ENCODE peak calls at places on chromosome 6, in nine cellular contexts. One of them, this sample, is unnamed.
A peak's percentile ranks its signal among the peaks of the same experiment; 100 is the strongest.

GRCh38 chr6:125300992-125301434 is 754 bp downstream of the HDDC2 start:
- DNase-seq in Peyer's patch: no peak
- DNase-seq in fibroblast of mammary gland: peak; percentile 29
- DNase-seq in IMR-90: peak; percentile 51
- DNase-seq in astrocyte of the spinal cord: peak; percentile 59
- DNase-seq in fibroblast of pulmonary artery: peak; percentile 50
- DNase-seq in GM23248: peak; percentile 62
- DNase-seq in psoas muscle: no peak
- DNase-seq in trophoblast cell: peak; percentile 42
- DNase-seq in this sample: no peak

GRCh38 chr6:123309130-123309529 is 313.1 kb downstream of the CLVS2 start:
- DNase-seq in Peyer's patch: no peak
- DNase-seq in fibroblast of mammary gland: no peak
- DNase-seq in IMR-90: no peak
- DNase-seq in astrocyte of the spinal cord: no peak
- DNase-seq in fibroblast of pulmonary artery: no peak
- DNase-seq in GM23248: no peak
- DNase-seq in psoas muscle: no peak
- DNase-seq in trophoblast cell: no peak
- DNase-seq in this sample: no peak

GRCh38 chr6:139346392-139346791 is 28.1 kb downstream of the CITED2 start:
- DNase-seq in Peyer's patch: no peak
- DNase-seq in fibroblast of mammary gland: no peak
- DNase-seq in IMR-90: no peak
- DNase-seq in astrocyte of the spinal cord: no peak
- DNase-seq in fibroblast of pulmonary artery: no peak
- DNase-seq in GM23248: no peak
- DNase-seq in psoas muscle: no peak
- DNase-seq in trophoblast cell: no peak
- DNase-seq in this sample: no peak

GRCh38 chr6:73051147-73051546 is 174.1 kb downstream of the KHDC1L start:
- DNase-seq in Peyer's patch: no peak
- DNase-seq in fibroblast of mammary gland: no peak
- DNase-seq in IMR-90: no peak
- DNase-seq in astrocyte of the spinal cord: no peak
- DNase-seq in fibroblast of pulmonary artery: no peak
- DNase-seq in GM23248: no peak
- DNase-seq in psoas muscle: no peak
- DNase-seq in trophoblast cell: no peak
- DNase-seq in this sample: no peak

GRCh38 chr6:143822584-143823024 is 20.5 kb upstream of the LTV1 start:
- DNase-seq in Peyer's patch: no peak
- DNase-seq in fibroblast of mammary gland: peak; percentile 15
- DNase-seq in IMR-90: peak; percentile 35
- DNase-seq in astrocyte of the spinal cord: peak; percentile 45
- DNase-seq in fibroblast of pulmonary artery: peak; percentile 72
- DNase-seq in GM23248: peak; percentile 37
- DNase-seq in psoas muscle: no peak
- DNase-seq in trophoblast cell: peak; percentile 66
- DNase-seq in this sample: no peak

GRCh38 chr6:41546475-41546865 is 289 bp downstream of the FOXP4 start:
- DNase-seq in Peyer's patch: no peak
- DNase-seq in fibroblast of mammary gland: peak; percentile 31
- DNase-seq in IMR-90: no peak
- DNase-seq in astrocyte of the spinal cord: no peak
- DNase-seq in fibroblast of pulmonary artery: no peak
- DNase-seq in GM23248: peak; percentile 66
- DNase-seq in psoas muscle: no peak
- DNase-seq in trophoblast cell: no peak
- DNase-seq in this sample: no peak

GRCh38 chr6:128351255-128351514 is 169.2 kb downstream of the PTPRK start:
- DNase-seq in Peyer's patch: no peak
- DNase-seq in fibroblast of mammary gland: no peak
- DNase-seq in IMR-90: no peak
- DNase-seq in astrocyte of the spinal cord: no peak
- DNase-seq in fibroblast of pulmonary artery: no peak
- DNase-seq in GM23248: no peak
- DNase-seq in psoas muscle: no peak
- DNase-seq in trophoblast cell: no peak
- DNase-seq in this sample: no peak

GRCh38 chr6:6230286-6230685 is 90.2 kb downstream of the F13A1 start:
- DNase-seq in Peyer's patch: peak; percentile 84
- DNase-seq in fibroblast of mammary gland: no peak
- DNase-seq in IMR-90: no peak
- DNase-seq in astrocyte of the spinal cord: no peak
- DNase-seq in fibroblast of pulmonary artery: no peak
- DNase-seq in GM23248: no peak
- DNase-seq in psoas muscle: no peak
- DNase-seq in trophoblast cell: no peak
- DNase-seq in this sample: no peak

GRCh38 chr6:19988555-19988954 is 151.4 kb downstream of the ID4 start:
- DNase-seq in Peyer's patch: no peak
- DNase-seq in fibroblast of mammary gland: peak; percentile 15
- DNase-seq in IMR-90: peak; percentile 9
- DNase-seq in astrocyte of the spinal cord: peak; percentile 3
- DNase-seq in fibroblast of pulmonary artery: peak; percentile 31
- DNase-seq in GM23248: peak; percentile 52
- DNase-seq in psoas muscle: no peak
- DNase-seq in trophoblast cell: peak; percentile 28
- DNase-seq in this sample: no peak

GRCh38 chr6:124066995-124067552 is 263.4 kb downstream of the NKAIN2 start:
- DNase-seq in Peyer's patch: no peak
- DNase-seq in fibroblast of mammary gland: no peak
- DNase-seq in IMR-90: no peak
- DNase-seq in astrocyte of the spinal cord: peak; percentile 20
- DNase-seq in fibroblast of pulmonary artery: no peak
- DNase-seq in GM23248: no peak
- DNase-seq in psoas muscle: no peak
- DNase-seq in trophoblast cell: no peak
- DNase-seq in this sample: no peak

GRCh38 chr6:161372422-161372793 is 98.5 kb upstream of the AGPAT4 start:
- DNase-seq in Peyer's patch: no peak
- DNase-seq in fibroblast of mammary gland: no peak
- DNase-seq in IMR-90: no peak
- DNase-seq in astrocyte of the spinal cord: no peak
- DNase-seq in fibroblast of pulmonary artery: no peak
- DNase-seq in GM23248: no peak
- DNase-seq in psoas muscle: no peak
- DNase-seq in trophoblast cell: peak; percentile 30
- DNase-seq in this sample: no peak

GRCh38 chr6:139925894-139926641 is 551.6 kb upstream of the CITED2 start:
- DNase-seq in Peyer's patch: peak; percentile 54
- DNase-seq in fibroblast of mammary gland: peak; percentile 98
- DNase-seq in IMR-90: peak; percentile 95
- DNase-seq in astrocyte of the spinal cord: peak; percentile 90
- DNase-seq in fibroblast of pulmonary artery: peak; percentile 65
- DNase-seq in GM23248: no peak
- DNase-seq in psoas muscle: no peak
- DNase-seq in trophoblast cell: peak; percentile 33
- DNase-seq in this sample: no peak

DNA sequence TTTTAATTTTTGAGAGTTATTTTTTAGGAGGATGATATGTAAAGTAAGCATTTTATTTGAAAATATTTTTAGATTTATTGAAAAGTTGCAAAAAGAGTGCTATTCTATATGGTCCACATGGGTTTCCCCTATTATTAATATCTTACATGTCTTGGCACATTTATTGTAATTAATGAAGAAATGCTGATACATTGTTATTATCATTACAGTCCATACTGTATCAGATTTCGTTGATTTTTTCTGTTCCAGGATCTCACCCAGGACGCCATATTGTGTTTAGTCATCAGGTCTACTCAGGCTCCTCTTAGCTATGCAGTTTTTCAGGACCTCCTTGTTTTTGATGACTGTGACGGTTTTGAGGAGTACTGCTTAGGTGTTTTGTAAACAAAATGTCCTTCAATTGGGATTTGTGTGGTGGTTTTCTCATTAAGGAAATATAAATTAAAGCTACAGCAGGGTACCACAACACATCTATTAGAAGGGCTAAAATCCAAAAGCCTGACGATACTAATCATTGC is 281.0 kb downstream of the SAMD5 start:
- DNase-seq in Peyer's patch: no peak
- DNase-seq in fibroblast of mammary gland: no peak
- DNase-seq in IMR-90: no peak
- DNase-seq in astrocyte of the spinal cord: no peak
- DNase-seq in fibroblast of pulmonary artery: no peak
- DNase-seq in GM23248: no peak
- DNase-seq in psoas muscle: no peak
- DNase-seq in trophoblast cell: peak; percentile 38
- DNase-seq in this sample: no peak
- H3K4me3 ChIP-seq in Peyer's patch: no peak overlapping the region
- H3K4me3 ChIP-seq in fibroblast of mammary gland: no peak overlapping the region
- H3K4me3 ChIP-seq in IMR-90: no peak overlapping the region
- H3K4me3 ChIP-seq in astrocyte of the spinal cord: no peak overlapping the region
- H3K4me3 ChIP-seq in fibroblast of pulmonary artery: no peak overlapping the region
- H3K4me3 ChIP-seq in GM23248: no peak overlapping the region
- H3K4me3 ChIP-seq in psoas muscle: no peak overlapping the region
- H3K4me3 ChIP-seq in trophoblast cell: no peak overlapping the region
- H3K4me3 ChIP-seq in this sample: no peak overlapping the region

GRCh38 chr6:132364249-132364648 is 37.0 kb downstream of the MOXD1 start:
- DNase-seq in Peyer's patch: no peak
- DNase-seq in fibroblast of mammary gland: no peak
- DNase-seq in IMR-90: no peak
- DNase-seq in astrocyte of the spinal cord: no peak
- DNase-seq in fibroblast of pulmonary artery: peak; percentile 18
- DNase-seq in GM23248: no peak
- DNase-seq in psoas muscle: no peak
- DNase-seq in trophoblast cell: no peak
- DNase-seq in this sample: no peak

GRCh38 chr6:132368916-132369481 is 32.3 kb downstream of the MOXD1 start:
- DNase-seq in Peyer's patch: no peak
- DNase-seq in fibroblast of mammary gland: no peak
- DNase-seq in IMR-90: no peak
- DNase-seq in astrocyte of the spinal cord: no peak
- DNase-seq in fibroblast of pulmonary artery: no peak
- DNase-seq in GM23248: peak; percentile 38
- DNase-seq in psoas muscle: no peak
- DNase-seq in trophoblast cell: peak; percentile 59
- DNase-seq in this sample: no peak

GRCh38 chr6:132364675-132365074 is 36.6 kb downstream of the MOXD1 start:
- DNase-seq in Peyer's patch: no peak
- DNase-seq in fibroblast of mammary gland: no peak
- DNase-seq in IMR-90: no peak
- DNase-seq in astrocyte of the spinal cord: no peak
- DNase-seq in fibroblast of pulmonary artery: no peak
- DNase-seq in GM23248: no peak
- DNase-seq in psoas muscle: no peak
- DNase-seq in trophoblast cell: no peak
- DNase-seq in this sample: no peak

GRCh38 chr6:132365319-132365907 is 35.9 kb downstream of the MOXD1 start:
- DNase-seq in Peyer's patch: no peak
- DNase-seq in fibroblast of mammary gland: no peak
- DNase-seq in IMR-90: no peak
- DNase-seq in astrocyte of the spinal cord: peak; percentile 48
- DNase-seq in fibroblast of pulmonary artery: no peak
- DNase-seq in GM23248: no peak
- DNase-seq in psoas muscle: no peak
- DNase-seq in trophoblast cell: no peak
- DNase-seq in this sample: no peak

DNA sequence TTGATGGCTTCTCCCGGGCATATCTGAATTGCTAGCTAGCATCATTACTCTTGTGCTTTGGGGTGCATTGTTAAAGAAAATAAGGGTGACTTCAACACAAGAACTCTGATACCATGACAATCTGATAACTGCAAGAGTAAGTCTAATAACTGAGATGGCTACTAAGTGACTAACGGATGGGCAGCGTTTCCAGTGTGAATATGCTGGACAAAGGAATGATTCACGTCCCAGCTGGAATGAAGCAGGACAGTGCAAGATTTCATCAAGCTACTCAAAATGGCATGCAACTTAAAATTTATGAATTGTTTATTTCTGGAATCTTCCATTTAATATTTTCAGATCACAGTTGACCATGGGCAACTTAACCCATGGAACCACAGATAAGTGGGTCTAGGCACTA is 31.7 kb downstream of the MOXD1 start:
- DNase-seq in Peyer's patch: no peak
- DNase-seq in fibroblast of mammary gland: peak; percentile 76
- DNase-seq in IMR-90: peak; percentile 86
- DNase-seq in astrocyte of the spinal cord: peak; percentile 52
- DNase-seq in fibroblast of pulmonary artery: peak; percentile 75
- DNase-seq in GM23248: peak; percentile 95
- DNase-seq in psoas muscle: no peak
- DNase-seq in trophoblast cell: peak; percentile 81
- DNase-seq in this sample: no peak
- H3K4me3 ChIP-seq in Peyer's patch: no peak overlapping the region
- H3K4me3 ChIP-seq in fibroblast of mammary gland: no peak overlapping the region
- H3K4me3 ChIP-seq in IMR-90: no peak overlapping the region
- H3K4me3 ChIP-seq in astrocyte of the spinal cord: no peak overlapping the region
- H3K4me3 ChIP-seq in fibroblast of pulmonary artery: no peak overlapping the region
- H3K4me3 ChIP-seq in GM23248: peak overlapping the region; percentile 51
- H3K4me3 ChIP-seq in psoas muscle: no peak overlapping the region
- H3K4me3 ChIP-seq in trophoblast cell: no peak overlapping the region
- H3K4me3 ChIP-seq in this sample: no peak overlapping the region

DNA sequence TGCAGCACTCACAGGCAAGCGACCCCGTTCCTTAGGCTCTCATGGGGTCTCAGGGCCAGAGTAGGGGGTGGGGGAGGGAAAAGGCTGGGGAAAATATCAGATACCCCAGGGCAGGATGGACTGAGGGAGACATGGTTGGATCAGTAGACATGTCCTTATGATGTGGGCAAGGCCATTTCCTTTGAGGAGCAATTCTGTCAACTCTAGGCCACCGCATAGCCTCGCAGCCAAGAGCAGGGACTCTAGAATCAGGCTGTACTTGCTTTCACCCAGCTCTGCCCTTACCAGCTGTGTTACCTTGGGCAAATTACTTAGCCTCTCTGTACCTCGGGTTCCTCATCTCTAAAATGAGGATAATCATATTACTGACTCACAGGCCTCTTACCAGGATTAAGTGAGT is 2.2 kb upstream of the MAPK13 start:
- DNase-seq in Peyer's patch: no peak
- DNase-seq in fibroblast of mammary gland: no peak
- DNase-seq in IMR-90: no peak
- DNase-seq in astrocyte of the spinal cord: no peak
- DNase-seq in fibroblast of pulmonary artery: no peak
- DNase-seq in GM23248: no peak
- DNase-seq in psoas muscle: no peak
- DNase-seq in trophoblast cell: no peak
- DNase-seq in this sample: no peak
- H3K4me3 ChIP-seq in Peyer's patch: no peak overlapping the region
- H3K4me3 ChIP-seq in fibroblast of mammary gland: no peak overlapping the region
- H3K4me3 ChIP-seq in IMR-90: no peak overlapping the region
- H3K4me3 ChIP-seq in astrocyte of the spinal cord: no peak overlapping the region
- H3K4me3 ChIP-seq in fibroblast of pulmonary artery: no peak overlapping the region
- H3K4me3 ChIP-seq in GM23248: no peak overlapping the region
- H3K4me3 ChIP-seq in psoas muscle: no peak overlapping the region
- H3K4me3 ChIP-seq in trophoblast cell: no peak overlapping the region
- H3K4me3 ChIP-seq in this sample: no peak overlapping the region

DNA sequence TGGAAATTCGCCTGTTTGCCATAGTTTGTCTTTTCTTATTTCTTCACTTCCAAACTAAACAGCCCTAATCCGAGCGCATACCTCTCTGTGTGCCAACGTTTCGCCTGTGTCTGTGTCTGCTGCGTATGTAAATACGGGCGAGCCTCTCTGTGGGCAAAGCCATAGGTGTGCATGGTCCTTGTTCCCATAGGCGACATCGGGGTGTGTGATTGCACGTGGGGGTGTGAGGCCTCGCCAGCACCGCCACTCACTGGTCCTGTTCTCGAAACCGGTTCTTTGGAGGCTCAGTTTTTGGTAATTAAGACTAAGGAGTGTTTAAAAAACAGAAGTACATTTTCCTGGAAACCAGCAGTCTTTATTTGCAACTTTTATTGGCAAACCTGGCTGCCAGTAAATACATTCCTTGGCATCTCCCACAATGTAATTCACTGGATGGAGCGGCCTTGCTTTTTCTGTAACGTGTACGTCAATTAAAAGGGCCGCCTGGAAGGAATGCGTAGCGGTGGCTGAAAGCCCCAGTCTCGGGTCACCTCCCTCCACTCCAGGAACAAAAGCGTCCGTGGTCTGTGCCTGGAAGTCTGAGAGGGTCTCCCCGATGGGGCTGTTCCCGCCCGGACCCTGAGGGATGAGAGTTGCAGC is 5.9 kb upstream of the FOXC1 start:
- DNase-seq in Peyer's patch: no peak
- DNase-seq in fibroblast of mammary gland: no peak
- DNase-seq in IMR-90: no peak
- DNase-seq in astrocyte of the spinal cord: no peak
- DNase-seq in fibroblast of pulmonary artery: no peak
- DNase-seq in GM23248: no peak
- DNase-seq in psoas muscle: no peak
- DNase-seq in trophoblast cell: no peak
- DNase-seq in this sample: no peak
- H3K4me3 ChIP-seq in Peyer's patch: no peak overlapping the region
- H3K4me3 ChIP-seq in fibroblast of mammary gland: no peak overlapping the region
- H3K4me3 ChIP-seq in IMR-90: peak overlapping the region; percentile 15
- H3K4me3 ChIP-seq in astrocyte of the spinal cord: peak overlapping the region; percentile 10
- H3K4me3 ChIP-seq in fibroblast of pulmonary artery: peak overlapping the region; percentile 32
- H3K4me3 ChIP-seq in GM23248: peak overlapping the region; percentile 62
- H3K4me3 ChIP-seq in psoas muscle: peak overlapping the region; percentile 68
- H3K4me3 ChIP-seq in trophoblast cell: peak overlapping the region; percentile 25
- H3K4me3 ChIP-seq in this sample: no peak overlapping the region